ENCODE peak calls at places on chromosomes 7 and 10, in four cellular contexts. O is CD4-positive, alpha-beta T cell; J is AG09309; D is fibroblast of mammary gland. G is an unnamed sample.

GRCh38 chr10:74231375-74231774 is 80.4 kb downstream of the ADK start:
- DNase-seq in O (no peak), J (no peak), D (peak), G (no peak)

GRCh38 chr10:79425074-79425532 is 20.3 kb downstream of the ZCCHC24 start:
- DNase-seq in O (no peak), J (no peak), D (no peak), G (no peak)

GRCh38 chr7:98329100-98329871 is 47.8 kb downstream of the BRI3 start:
- DNase-seq in O (no peak), J (no peak), D (no peak), G (no peak)

GRCh38 chr7:44460325-44460724 is 30.1 kb downstream of the NUDCD3 start:
- DNase-seq in O (peak), J (no peak), D (no peak), G (no peak)

GRCh38 chr7:101216860-101217387 is 457 bp downstream of the PLOD3 start:
- DNase-seq in O (no peak), J (no peak), D (no peak), G (no peak)

GRCh38 chr7:26636808-26637207 is 227.6 kb downstream of the SKAP2 start:
- DNase-seq in O (no peak), J (no peak), D (no peak), G (no peak)

GRCh38 chr10:35598379-35598778 is 6.8 kb upstream of the GJD4 start:
- DNase-seq in O (no peak), J (no peak), D (no peak), G (no peak)

GRCh38 chr10:11547111-11547625 is 64.3 kb downstream of the USP6NL start:
- DNase-seq in O (no peak), J (no peak), D (no peak), G (no peak)

GRCh38 chr10:69913586-69913985 is 111.9 kb downstream of the COL13A1 start:
- DNase-seq in O (no peak), J (no peak), D (no peak), G (peak)

GRCh38 chr10:68238371-68238770 is 6.5 kb upstream of the ATOH7 start:
- DNase-seq in O (no peak), J (no peak), D (no peak), G (no peak)

GRCh38 chr7:156640949-156641485 is 443 bp downstream of the RNF32 start:
- DNase-seq in O (peak), J (no peak), D (peak), G (no peak)

GRCh38 chr10:78513986-78514385 is 480.3 kb downstream of the RPS24 start:
- DNase-seq in O (no peak), J (no peak), D (no peak), G (no peak)

GRCh38 chr7:25636168-25636567 is 407.9 kb upstream of the NPVF start:
- DNase-seq in O (no peak), J (no peak), D (no peak), G (no peak)

GRCh38 chr10:43234471-43235041 is 32.3 kb downstream of the RASGEF1A start:
- DNase-seq in O (no peak), J (no peak), D (no peak), G (peak)

DNA sequence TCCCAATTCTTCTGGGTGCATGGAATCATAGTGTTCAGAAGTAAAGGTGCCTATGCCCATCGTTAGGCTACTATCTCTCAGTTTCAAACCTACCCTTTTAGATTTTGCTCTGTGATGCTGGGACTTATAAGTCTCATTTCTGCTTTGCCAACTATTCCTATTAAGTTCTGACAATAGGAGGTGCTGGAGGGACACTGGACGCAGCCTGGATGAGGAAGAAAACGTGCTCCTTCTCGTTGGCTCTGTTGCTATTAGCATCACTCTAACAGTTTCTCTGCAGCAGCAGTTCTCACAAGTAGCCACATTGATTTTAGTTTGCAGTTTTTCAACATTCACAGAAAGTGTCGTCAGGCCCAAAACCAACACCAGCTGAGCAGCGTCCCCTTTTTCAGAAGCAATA is 72.4 kb downstream of the ABCC2 start:
- DNase-seq in O (no peak), J (peak), D (peak), G (no peak)
- TF ChIP-seq CTCF in O (no peak), J (peak), D (peak), G (no peak)

DNA sequence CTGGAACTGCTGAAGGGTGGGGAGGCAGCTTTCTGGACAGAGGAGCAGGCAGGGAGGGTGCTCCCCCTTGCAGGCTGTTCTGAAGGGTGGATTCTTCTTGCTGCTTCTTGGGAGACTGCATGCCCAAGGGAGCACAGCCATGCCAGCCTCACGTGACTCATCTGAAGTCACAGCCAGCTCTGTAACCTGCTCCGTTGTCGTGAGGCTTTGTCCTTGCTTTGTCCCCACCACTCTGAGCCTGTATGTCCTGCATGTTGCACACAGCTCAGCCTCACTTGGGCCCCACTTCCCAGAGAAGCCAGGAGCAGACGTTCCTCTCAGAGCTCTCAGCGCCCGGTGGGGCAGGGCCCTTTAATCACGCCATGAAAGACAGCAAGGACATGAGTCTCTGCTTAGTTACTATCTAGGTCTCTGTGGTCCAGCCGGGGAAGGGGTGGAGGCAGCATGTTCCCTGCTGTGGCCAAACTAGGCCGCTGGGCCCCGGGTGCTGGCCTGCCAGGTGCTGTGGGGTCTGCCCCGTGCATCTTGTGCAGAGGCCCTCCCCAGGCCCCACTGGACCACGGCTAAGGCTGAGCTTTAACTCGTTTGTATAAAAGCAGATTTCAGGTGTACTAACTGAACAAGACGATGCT is 127.5 kb upstream of the FAM20C start:
- DNase-seq in O (no peak), J (no peak), D (no peak), G (no peak)
- TF ChIP-seq CTCF in O (no peak), J (no peak), D (no peak), G (no peak)

GRCh38 chr10:109773818-109774440 is 149.4 kb downstream of the XPNPEP1 start:
- DNase-seq in O (no peak), J (peak), D (peak), G (no peak)
- TF ChIP-seq CTCF in O (peak), J (peak), D (peak), G (peak)

DNA sequence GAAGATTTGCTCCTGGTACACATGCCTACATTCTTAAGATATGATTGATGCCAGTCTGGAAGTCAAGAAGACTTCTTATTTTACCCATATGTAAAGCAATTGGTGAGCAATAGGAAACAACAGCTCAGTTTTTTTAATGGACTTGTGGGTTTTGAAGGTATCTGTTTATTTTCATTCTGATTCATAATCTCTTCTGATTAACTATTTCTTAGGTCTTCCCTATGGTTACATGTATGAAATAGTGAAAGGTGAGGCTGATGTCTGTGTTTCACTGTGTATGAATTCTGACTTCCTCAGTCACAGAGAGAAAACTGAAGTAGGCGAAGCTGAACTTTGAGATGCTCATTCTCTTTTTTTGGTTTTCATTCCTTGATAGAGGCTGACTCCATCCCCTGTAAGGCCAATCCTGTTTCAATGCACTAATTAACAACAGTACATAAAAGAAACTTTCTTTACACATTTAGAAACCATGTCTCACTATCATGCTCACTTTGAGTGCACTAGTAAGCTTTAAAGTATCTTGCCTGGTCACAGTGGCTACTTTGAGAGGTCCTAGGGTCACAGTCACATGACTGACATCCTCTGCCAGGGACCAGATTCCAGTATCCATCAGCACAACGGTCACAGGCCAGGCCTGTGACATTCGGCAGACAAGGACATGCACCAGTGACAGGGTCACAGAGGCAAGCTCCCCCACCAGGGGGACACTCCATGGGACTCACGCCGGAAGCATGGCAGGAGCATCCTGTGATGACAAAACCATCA is 59.5 kb upstream of the LAMB1 start:
- DNase-seq in O (no peak), J (no peak), D (no peak), G (no peak)
- TF ChIP-seq CTCF in O (no peak), J (no peak), D (no peak), G (no peak)

G was measured in glutamatergic neuron.